ENCODE peak calls at places on chromosomes 13 and 19, in ten cellular contexts. One of them, this sample, is unnamed. For H3K4me1, the result is how much of the 10 kb centered on the place peaks cover.

GRCh38 chr19:37655689-37656491 is 625 bp upstream of the ZFP30 start:
- DNase-seq in tibial nerve: peak
- DNase-seq in Caco-2: peak
- DNase-seq in cardiac muscle cell: peak
- DNase-seq in testis: peak
- DNase-seq in IMR-90: peak
- DNase-seq in left lung: peak
- DNase-seq in endodermal cell: peak
- DNase-seq in ovary: peak
- DNase-seq in CD4-positive, CD25-positive, alpha-beta regulatory T cell: peak
- DNase-seq in this sample: peak

GRCh38 chr19:33840783-33841182 is 44.1 kb downstream of the KCTD15 start:
- DNase-seq in Caco-2: no peak
- DNase-seq in IMR-90: no peak
- DNase-seq in left lung: no peak
- DNase-seq in cardiac muscle cell: no peak
- DNase-seq in endodermal cell: no peak
- DNase-seq in ovary: no peak
- DNase-seq in tibial nerve: no peak
- DNase-seq in testis: no peak
- DNase-seq in CD4-positive, CD25-positive, alpha-beta regulatory T cell: no peak
- DNase-seq in this sample: no peak

GRCh38 chr19:275958-276646 is 15.1 kb downstream of the PLPP2 start:
- DNase-seq in Caco-2: no peak
- DNase-seq in endodermal cell: no peak
- DNase-seq in cardiac muscle cell: no peak
- DNase-seq in tibial nerve: no peak
- DNase-seq in IMR-90: no peak
- DNase-seq in testis: no peak
- DNase-seq in left lung: peak
- DNase-seq in ovary: no peak
- DNase-seq in CD4-positive, CD25-positive, alpha-beta regulatory T cell: no peak
- DNase-seq in this sample: no peak

GRCh38 chr13:74770361-74770760 is 636.2 kb upstream of the KLF12 start:
- DNase-seq in ovary: no peak
- DNase-seq in CD4-positive, CD25-positive, alpha-beta regulatory T cell: no peak
- DNase-seq in tibial nerve: no peak
- DNase-seq in testis: no peak
- DNase-seq in endodermal cell: no peak
- DNase-seq in cardiac muscle cell: no peak
- DNase-seq in Caco-2: no peak
- DNase-seq in left lung: no peak
- DNase-seq in IMR-90: peak
- DNase-seq in this sample: no peak

GRCh38 chr19:47380559-47380958 is 31.4 kb downstream of the DHX34 start:
- DNase-seq in ovary: no peak
- DNase-seq in IMR-90: no peak
- DNase-seq in endodermal cell: no peak
- DNase-seq in testis: no peak
- DNase-seq in CD4-positive, CD25-positive, alpha-beta regulatory T cell: no peak
- DNase-seq in left lung: no peak
- DNase-seq in cardiac muscle cell: no peak
- DNase-seq in Caco-2: no peak
- DNase-seq in tibial nerve: no peak
- DNase-seq in this sample: no peak

GRCh38 chr13:95714142-95714832 is 37.3 kb downstream of the DNAJC3 start:
- DNase-seq in IMR-90: peak
- DNase-seq in left lung: no peak
- DNase-seq in endodermal cell: no peak
- DNase-seq in Caco-2: no peak
- DNase-seq in CD4-positive, CD25-positive, alpha-beta regulatory T cell: no peak
- DNase-seq in tibial nerve: no peak
- DNase-seq in ovary: no peak
- DNase-seq in testis: no peak
- DNase-seq in cardiac muscle cell: no peak
- DNase-seq in this sample: peak

GRCh38 chr13:50387124-50387581 is 371.9 kb downstream of the KCNRG start:
- DNase-seq in ovary: no peak
- DNase-seq in IMR-90: peak
- DNase-seq in CD4-positive, CD25-positive, alpha-beta regulatory T cell: peak
- DNase-seq in testis: peak
- DNase-seq in tibial nerve: peak
- DNase-seq in left lung: peak
- DNase-seq in cardiac muscle cell: peak
- DNase-seq in Caco-2: peak
- DNase-seq in endodermal cell: peak
- DNase-seq in this sample: peak

GRCh38 chr19:47490847-47491246 is 6.8 kb upstream of the KPTN start:
- DNase-seq in ovary: no peak
- DNase-seq in testis: no peak
- DNase-seq in IMR-90: no peak
- DNase-seq in Caco-2: no peak
- DNase-seq in left lung: peak
- DNase-seq in endodermal cell: no peak
- DNase-seq in CD4-positive, CD25-positive, alpha-beta regulatory T cell: no peak
- DNase-seq in tibial nerve: no peak
- DNase-seq in cardiac muscle cell: no peak
- DNase-seq in this sample: no peak

DNA sequence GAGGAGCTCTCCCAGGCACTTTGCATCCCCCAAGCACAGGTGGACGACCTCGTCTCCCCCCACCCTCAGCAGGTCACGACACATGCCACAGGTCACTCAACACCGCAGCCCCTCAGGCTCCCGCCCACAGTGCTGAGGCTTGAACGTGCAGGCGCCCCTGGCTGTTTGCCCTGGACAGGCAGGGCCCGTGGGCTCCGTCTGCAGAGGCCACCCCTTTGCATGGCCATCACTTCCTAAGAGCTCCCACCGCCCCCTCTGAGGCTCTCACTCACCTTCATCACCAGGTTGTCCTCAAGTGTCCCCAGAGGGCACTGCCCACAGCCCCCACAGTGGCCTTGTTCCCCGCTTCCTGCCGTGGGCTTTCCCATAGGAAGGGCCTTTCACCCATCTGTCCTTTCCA is 132.1 kb upstream of the MCF2L start:
- DNase-seq in left lung: no peak
- DNase-seq in cardiac muscle cell: no peak
- DNase-seq in endodermal cell: no peak
- DNase-seq in Caco-2: no peak
- DNase-seq in IMR-90: no peak
- DNase-seq in testis: no peak
- DNase-seq in CD4-positive, CD25-positive, alpha-beta regulatory T cell: no peak
- DNase-seq in tibial nerve: no peak
- DNase-seq in ovary: no peak
- DNase-seq in this sample: no peak
- H3K4me3 ChIP-seq in left lung: no peak
- H3K4me3 ChIP-seq in cardiac muscle cell: no peak
- H3K4me3 ChIP-seq in endodermal cell: no peak
- H3K4me3 ChIP-seq in Caco-2: no peak
- H3K4me3 ChIP-seq in IMR-90: no peak
- H3K4me3 ChIP-seq in testis: no peak
- H3K4me3 ChIP-seq in CD4-positive, CD25-positive, alpha-beta regulatory T cell: no peak
- H3K4me3 ChIP-seq in tibial nerve: no peak
- H3K4me3 ChIP-seq in ovary: no peak
- H3K4me3 ChIP-seq in this sample: no peak

GRCh38 chr13:99993660-99994455 is 12.3 kb downstream of the ZIC2 start:
- DNase-seq in CD4-positive, CD25-positive, alpha-beta regulatory T cell: no peak
- DNase-seq in ovary: no peak
- DNase-seq in Caco-2: no peak
- DNase-seq in cardiac muscle cell: no peak
- DNase-seq in testis: no peak
- DNase-seq in left lung: no peak
- DNase-seq in tibial nerve: no peak
- DNase-seq in IMR-90: no peak
- DNase-seq in endodermal cell: no peak
- DNase-seq in this sample: no peak

GRCh38 chr13:99991013-99991805 is 9.6 kb downstream of the ZIC2 start:
- DNase-seq in testis: no peak
- DNase-seq in IMR-90: no peak
- DNase-seq in left lung: no peak
- DNase-seq in CD4-positive, CD25-positive, alpha-beta regulatory T cell: no peak
- DNase-seq in cardiac muscle cell: no peak
- DNase-seq in tibial nerve: no peak
- DNase-seq in endodermal cell: peak
- DNase-seq in ovary: no peak
- DNase-seq in Caco-2: no peak
- DNase-seq in this sample: no peak

GRCh38 chr13:99992912-99993311 is 11.3 kb downstream of the ZIC2 start:
- DNase-seq in CD4-positive, CD25-positive, alpha-beta regulatory T cell: no peak
- DNase-seq in testis: no peak
- DNase-seq in Caco-2: no peak
- DNase-seq in cardiac muscle cell: no peak
- DNase-seq in endodermal cell: no peak
- DNase-seq in left lung: no peak
- DNase-seq in ovary: no peak
- DNase-seq in tibial nerve: no peak
- DNase-seq in IMR-90: no peak
- DNase-seq in this sample: no peak

GRCh38 chr13:99991806-99992242 is 10.2 kb downstream of the ZIC2 start:
- DNase-seq in Caco-2: no peak
- DNase-seq in IMR-90: no peak
- DNase-seq in cardiac muscle cell: no peak
- DNase-seq in left lung: no peak
- DNase-seq in ovary: no peak
- DNase-seq in tibial nerve: no peak
- DNase-seq in CD4-positive, CD25-positive, alpha-beta regulatory T cell: no peak
- DNase-seq in testis: no peak
- DNase-seq in endodermal cell: no peak
- DNase-seq in this sample: no peak

GRCh38 chr13:99992376-99992775 is 10.8 kb downstream of the ZIC2 start:
- DNase-seq in left lung: no peak
- DNase-seq in ovary: no peak
- DNase-seq in CD4-positive, CD25-positive, alpha-beta regulatory T cell: no peak
- DNase-seq in Caco-2: no peak
- DNase-seq in endodermal cell: no peak
- DNase-seq in cardiac muscle cell: no peak
- DNase-seq in testis: no peak
- DNase-seq in tibial nerve: no peak
- DNase-seq in IMR-90: no peak
- DNase-seq in this sample: no peak
- H3K4me1 ChIP-seq in left lung: under half
- H3K4me1 ChIP-seq in ovary: under half
- H3K4me1 ChIP-seq in CD4-positive, CD25-positive, alpha-beta regulatory T cell: under half
- H3K4me1 ChIP-seq in Caco-2: under half
- H3K4me1 ChIP-seq in endodermal cell: under half
- H3K4me1 ChIP-seq in cardiac muscle cell: under half
- H3K4me1 ChIP-seq in testis: under half
- H3K4me1 ChIP-seq in tibial nerve: under half
- H3K4me1 ChIP-seq in IMR-90: under half
- H3K4me1 ChIP-seq in this sample: under half

DNA sequence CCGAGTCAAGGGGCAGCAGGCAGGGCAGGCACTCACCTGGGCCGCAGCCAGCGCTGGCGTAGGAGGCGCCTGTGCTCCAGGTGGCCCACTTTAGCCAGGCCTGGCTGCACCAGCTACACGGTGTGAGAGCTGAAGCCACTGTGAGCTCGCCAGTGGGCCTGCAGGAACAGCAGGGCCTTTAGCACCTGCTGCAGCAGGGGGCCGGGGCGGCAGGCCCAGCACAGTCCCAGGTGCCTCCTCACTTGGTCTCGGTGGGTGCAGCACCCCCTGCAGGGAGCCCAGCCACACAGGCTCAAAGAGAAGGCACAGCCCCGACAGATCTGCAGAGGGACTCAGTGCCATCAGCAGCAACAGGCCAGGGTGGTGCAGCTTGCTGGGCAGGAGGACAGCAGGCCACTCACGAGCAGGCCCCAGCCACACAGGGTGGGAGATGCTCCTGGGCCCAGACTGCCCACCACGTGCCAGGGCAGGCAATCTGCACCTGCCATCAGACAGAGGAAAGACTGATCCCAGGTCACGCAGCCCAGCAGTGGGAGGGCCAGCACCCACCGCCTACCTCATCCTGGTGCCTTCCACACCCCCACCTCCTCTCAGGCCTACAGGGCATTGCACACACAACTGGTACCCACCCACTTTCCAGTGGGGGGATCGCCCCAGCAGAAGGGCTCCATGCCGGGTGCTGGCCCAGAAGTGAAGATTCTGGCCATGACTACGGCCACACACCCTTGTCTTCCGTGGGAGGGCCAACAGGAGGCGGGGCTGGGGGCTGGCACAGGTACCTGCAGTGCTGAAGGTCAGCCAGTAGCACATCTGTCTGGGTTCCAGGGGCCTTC is 15.8 kb downstream of the ARHGAP33 start:
- DNase-seq in endodermal cell: peak
- DNase-seq in left lung: no peak
- DNase-seq in IMR-90: no peak
- DNase-seq in Caco-2: peak
- DNase-seq in testis: no peak
- DNase-seq in CD4-positive, CD25-positive, alpha-beta regulatory T cell: peak
- DNase-seq in tibial nerve: no peak
- DNase-seq in cardiac muscle cell: no peak
- DNase-seq in ovary: no peak
- DNase-seq in this sample: no peak
- H3K4me3 ChIP-seq in endodermal cell: no peak
- H3K4me3 ChIP-seq in left lung: no peak
- H3K4me3 ChIP-seq in IMR-90: no peak
- H3K4me3 ChIP-seq in Caco-2: no peak
- H3K4me3 ChIP-seq in testis: no peak
- H3K4me3 ChIP-seq in CD4-positive, CD25-positive, alpha-beta regulatory T cell: no peak
- H3K4me3 ChIP-seq in tibial nerve: no peak
- H3K4me3 ChIP-seq in cardiac muscle cell: no peak
- H3K4me3 ChIP-seq in ovary: no peak
- H3K4me3 ChIP-seq in this sample: no peak

GRCh38 chr19:41325640-41325946 is 15.6 kb downstream of the CCDC97 start:
- DNase-seq in tibial nerve: no peak
- DNase-seq in IMR-90: no peak
- DNase-seq in Caco-2: no peak
- DNase-seq in cardiac muscle cell: no peak
- DNase-seq in CD4-positive, CD25-positive, alpha-beta regulatory T cell: no peak
- DNase-seq in ovary: no peak
- DNase-seq in endodermal cell: no peak
- DNase-seq in testis: no peak
- DNase-seq in left lung: no peak
- DNase-seq in this sample: no peak

GRCh38 chr19:41327076-41327475 is 17.1 kb downstream of the CCDC97 start:
- DNase-seq in testis: no peak
- DNase-seq in Caco-2: no peak
- DNase-seq in tibial nerve: no peak
- DNase-seq in endodermal cell: peak
- DNase-seq in IMR-90: no peak
- DNase-seq in left lung: no peak
- DNase-seq in CD4-positive, CD25-positive, alpha-beta regulatory T cell: no peak
- DNase-seq in cardiac muscle cell: no peak
- DNase-seq in ovary: no peak
- DNase-seq in this sample: no peak

GRCh38 chr19:41324921-41325639 is 15.1 kb downstream of the CCDC97 start:
- DNase-seq in Caco-2: peak
- DNase-seq in IMR-90: peak
- DNase-seq in tibial nerve: no peak
- DNase-seq in endodermal cell: peak
- DNase-seq in testis: no peak
- DNase-seq in cardiac muscle cell: peak
- DNase-seq in CD4-positive, CD25-positive, alpha-beta regulatory T cell: no peak
- DNase-seq in ovary: peak
- DNase-seq in left lung: peak
- DNase-seq in this sample: peak

GRCh38 chr19:41327499-41328156 is 17.7 kb downstream of the CCDC97 start:
- DNase-seq in left lung: peak
- DNase-seq in CD4-positive, CD25-positive, alpha-beta regulatory T cell: peak
- DNase-seq in tibial nerve: no peak
- DNase-seq in ovary: peak
- DNase-seq in endodermal cell: peak
- DNase-seq in Caco-2: no peak
- DNase-seq in cardiac muscle cell: no peak
- DNase-seq in testis: no peak
- DNase-seq in IMR-90: peak
- DNase-seq in this sample: no peak

GRCh38 chr19:41325947-41326706 is 16.2 kb downstream of the CCDC97 start:
- DNase-seq in ovary: peak
- DNase-seq in IMR-90: peak
- DNase-seq in Caco-2: no peak
- DNase-seq in left lung: peak
- DNase-seq in cardiac muscle cell: peak
- DNase-seq in CD4-positive, CD25-positive, alpha-beta regulatory T cell: peak
- DNase-seq in testis: no peak
- DNase-seq in endodermal cell: peak
- DNase-seq in tibial nerve: no peak
- DNase-seq in this sample: peak
- H3K4me1 ChIP-seq in ovary: under half
- H3K4me1 ChIP-seq in IMR-90: half or more
- H3K4me1 ChIP-seq in Caco-2: under half
- H3K4me1 ChIP-seq in left lung: half or more
- H3K4me1 ChIP-seq in cardiac muscle cell: under half
- H3K4me1 ChIP-seq in CD4-positive, CD25-positive, alpha-beta regulatory T cell: under half
- H3K4me1 ChIP-seq in testis: half or more
- H3K4me1 ChIP-seq in endodermal cell: under half
- H3K4me1 ChIP-seq in tibial nerve: half or more
- H3K4me1 ChIP-seq in this sample: half or more